ENCODE peak calls at places on chromosome 6, in five cellular contexts. C is occipital lobe, E is NCI-H2081, Q is GM20000, W is AG20443. J is an unnamed sample.

GRCh38 chr6:85388531-85388930 is 61.4 kb upstream of the NT5E start:
- DNase-seq in C (no peak), Q (no peak), E (no peak), W (no peak), J (no peak)

GRCh38 chr6:12058164-12058926 is 46.2 kb downstream of the HIVEP1 start:
- DNase-seq in E (no peak), W (no peak), C (no peak), Q (no peak), J (peak; percentile 45)

GRCh38 chr6:130670142-130670541 is 157.1 kb upstream of the SMLR1 start:
- DNase-seq in C (no peak), Q (no peak), W (no peak), E (no peak), J (no peak)

GRCh38 chr6:145339089-145339488 is 396.2 kb downstream of the EPM2A start:
- DNase-seq in Q (no peak), E (no peak), C (no peak), W (no peak), J (no peak)

GRCh38 chr6:82113231-82113630 is 134.3 kb downstream of the IBTK start:
- DNase-seq in W (no peak), E (no peak), Q (no peak), C (no peak), J (no peak)

GRCh38 chr6:133701633-133702331 is 187.1 kb upstream of the TCF21 start:
- DNase-seq in C (no peak), E (no peak), W (no peak), Q (no peak), J (no peak)

GRCh38 chr6:51817832-51818231 is 269.6 kb downstream of the PKHD1 start:
- DNase-seq in E (no peak), Q (no peak), C (no peak), W (no peak), J (no peak)

GRCh38 chr6:6412221-6412620 is 91.8 kb upstream of the F13A1 start:
- DNase-seq in W (no peak), E (no peak), C (no peak), Q (no peak), J (no peak)

GRCh38 chr6:129890164-129890563 is 29.0 kb upstream of the TMEM244 start:
- DNase-seq in W (peak; percentile 14), C (no peak), Q (no peak), E (no peak), J (no peak)